ENCODE peak calls at places on chromosomes 16 and 17, in ten cellular contexts. One of them, this sample, is unnamed.

GRCh38 chr17:73667184-73667959 is 23.1 kb upstream of the SDK2 start:
- DNase-seq in ovary: no peak
- DNase-seq in NCI-H187: no peak
- DNase-seq in EH: no peak
- DNase-seq in AG09319: no peak
- DNase-seq in activated naive CD4-positive, alpha-beta T cell: no peak
- DNase-seq in Right ventricle myocardium superior: no peak
- DNase-seq in OCI-LY7: peak; percentile 39
- DNase-seq in osteocyte: no peak
- DNase-seq in NCI-H2081 treated with DMSO at 0.1 percent for 48 hours: no peak
- DNase-seq in this sample: no peak

GRCh38 chr17:79272666-79273219 is 198.1 kb downstream of the ENGASE start:
- DNase-seq in activated naive CD4-positive, alpha-beta T cell: no peak
- DNase-seq in OCI-LY7: no peak
- DNase-seq in osteocyte: no peak
- DNase-seq in EH: no peak
- DNase-seq in NCI-H187: no peak
- DNase-seq in NCI-H2081 treated with DMSO at 0.1 percent for 48 hours: no peak
- DNase-seq in ovary: no peak
- DNase-seq in Right ventricle myocardium superior: no peak
- DNase-seq in AG09319: no peak
- DNase-seq in this sample: no peak

GRCh38 chr16:3074860-3075545 is 9.6 kb downstream of the IL32 start:
- DNase-seq in ovary: no peak
- DNase-seq in Right ventricle myocardium superior: peak; percentile 64
- DNase-seq in OCI-LY7: peak; percentile 83
- DNase-seq in NCI-H2081 treated with DMSO at 0.1 percent for 48 hours: no peak
- DNase-seq in EH: no peak
- DNase-seq in activated naive CD4-positive, alpha-beta T cell: peak; percentile 70
- DNase-seq in NCI-H187: no peak
- DNase-seq in AG09319: no peak
- DNase-seq in osteocyte: no peak
- DNase-seq in this sample: no peak

GRCh38 chr17:4536259-4536741 is 18.9 kb downstream of the MYBBP1A start:
- DNase-seq in NCI-H187: no peak
- DNase-seq in osteocyte: no peak
- DNase-seq in NCI-H2081 treated with DMSO at 0.1 percent for 48 hours: no peak
- DNase-seq in AG09319: no peak
- DNase-seq in Right ventricle myocardium superior: peak; percentile 48
- DNase-seq in EH: peak; percentile 30
- DNase-seq in activated naive CD4-positive, alpha-beta T cell: no peak
- DNase-seq in OCI-LY7: no peak
- DNase-seq in ovary: peak; percentile 42
- DNase-seq in this sample: no peak

GRCh38 chr16:61432421-61432820 is 603.8 kb downstream of the CDH8 start:
- DNase-seq in AG09319: no peak
- DNase-seq in osteocyte: no peak
- DNase-seq in EH: no peak
- DNase-seq in ovary: no peak
- DNase-seq in NCI-H187: no peak
- DNase-seq in NCI-H2081 treated with DMSO at 0.1 percent for 48 hours: no peak
- DNase-seq in Right ventricle myocardium superior: no peak
- DNase-seq in activated naive CD4-positive, alpha-beta T cell: no peak
- DNase-seq in OCI-LY7: no peak
- DNase-seq in this sample: no peak

GRCh38 chr16:50466170-50466569 is 82.0 kb upstream of the NKD1 start:
- DNase-seq in ovary: no peak
- DNase-seq in EH: no peak
- DNase-seq in activated naive CD4-positive, alpha-beta T cell: no peak
- DNase-seq in Right ventricle myocardium superior: no peak
- DNase-seq in AG09319: no peak
- DNase-seq in osteocyte: no peak
- DNase-seq in NCI-H187: no peak
- DNase-seq in OCI-LY7: no peak
- DNase-seq in NCI-H2081 treated with DMSO at 0.1 percent for 48 hours: no peak
- DNase-seq in this sample: no peak

GRCh38 chr16:19363741-19364140 is 53.9 kb upstream of the TMC5 start:
- DNase-seq in EH: no peak
- DNase-seq in activated naive CD4-positive, alpha-beta T cell: no peak
- DNase-seq in NCI-H187: no peak
- DNase-seq in NCI-H2081 treated with DMSO at 0.1 percent for 48 hours: no peak
- DNase-seq in ovary: no peak
- DNase-seq in Right ventricle myocardium superior: no peak
- DNase-seq in OCI-LY7: no peak
- DNase-seq in osteocyte: no peak
- DNase-seq in AG09319: no peak
- DNase-seq in this sample: no peak

GRCh38 chr16:31395647-31396046 is 2.5 kb downstream of the ITGAD start:
- DNase-seq in NCI-H187: no peak
- DNase-seq in EH: no peak
- DNase-seq in Right ventricle myocardium superior: peak; percentile 56
- DNase-seq in osteocyte: no peak
- DNase-seq in NCI-H2081 treated with DMSO at 0.1 percent for 48 hours: no peak
- DNase-seq in ovary: no peak
- DNase-seq in AG09319: no peak
- DNase-seq in activated naive CD4-positive, alpha-beta T cell: no peak
- DNase-seq in OCI-LY7: no peak
- DNase-seq in this sample: no peak

GRCh38 chr17:57350266-57350665 is 93.9 kb downstream of the MSI2 start:
- DNase-seq in activated naive CD4-positive, alpha-beta T cell: no peak
- DNase-seq in NCI-H2081 treated with DMSO at 0.1 percent for 48 hours: no peak
- DNase-seq in osteocyte: no peak
- DNase-seq in ovary: no peak
- DNase-seq in EH: peak; percentile 33
- DNase-seq in AG09319: peak; percentile 3
- DNase-seq in Right ventricle myocardium superior: no peak
- DNase-seq in OCI-LY7: no peak
- DNase-seq in NCI-H187: no peak
- DNase-seq in this sample: no peak

GRCh38 chr17:31843382-31843780 is 15.7 kb downstream of the COPRS start:
- DNase-seq in AG09319: no peak
- DNase-seq in NCI-H187: no peak
- DNase-seq in activated naive CD4-positive, alpha-beta T cell: no peak
- DNase-seq in Right ventricle myocardium superior: no peak
- DNase-seq in NCI-H2081 treated with DMSO at 0.1 percent for 48 hours: no peak
- DNase-seq in OCI-LY7: no peak
- DNase-seq in osteocyte: no peak
- DNase-seq in EH: peak; percentile 34
- DNase-seq in ovary: no peak
- DNase-seq in this sample: no peak